ENCODE peak calls at places on chromosomes 16 and 17, in seven cellular contexts. One of them, this sample, is unnamed.

GRCh38 chr17:14302421-14303099 is 1.7 kb downstream of the HS3ST3B1 start:
- DNase-seq in GM23338: peak
- DNase-seq in SK-N-SH: peak
- DNase-seq in HCT116: peak
- DNase-seq in A549: peak
- DNase-seq in K562: peak
- DNase-seq in HepG2: peak
- DNase-seq in this sample: no peak

GRCh38 chr16:57794849-57795430 is 7.4 kb downstream of the KIFC3 start:
- DNase-seq in SK-N-SH: no peak
- DNase-seq in HCT116: no peak
- DNase-seq in HepG2: no peak
- DNase-seq in K562: no peak
- DNase-seq in GM23338: no peak
- DNase-seq in A549: no peak
- DNase-seq in this sample: no peak

GRCh38 chr16:31833047-31833446 is 40.6 kb upstream of the ZNF267 start:
- DNase-seq in HepG2: no peak
- DNase-seq in HCT116: no peak
- DNase-seq in A549: no peak
- DNase-seq in SK-N-SH: no peak
- DNase-seq in K562: no peak
- DNase-seq in GM23338: no peak
- DNase-seq in this sample: no peak

GRCh38 chr16:53707671-53708070 is 3.7 kb downstream of the FTO start:
- DNase-seq in HepG2: no peak
- DNase-seq in HCT116: no peak
- DNase-seq in GM23338: no peak
- DNase-seq in K562: no peak
- DNase-seq in SK-N-SH: no peak
- DNase-seq in A549: no peak
- DNase-seq in this sample: no peak

GRCh38 chr16:80751167-80751566 is 53.2 kb downstream of the CDYL2 start:
- DNase-seq in HCT116: no peak
- DNase-seq in HepG2: no peak
- DNase-seq in K562: no peak
- DNase-seq in A549: no peak
- DNase-seq in GM23338: peak
- DNase-seq in SK-N-SH: no peak
- DNase-seq in this sample: no peak

GRCh38 chr16:78291642-78292041 is 192.2 kb downstream of the WWOX start:
- DNase-seq in GM23338: peak
- DNase-seq in SK-N-SH: no peak
- DNase-seq in HepG2: no peak
- DNase-seq in HCT116: no peak
- DNase-seq in A549: no peak
- DNase-seq in K562: no peak
- DNase-seq in this sample: no peak

GRCh38 chr17:55124730-55125129 is 140.0 kb upstream of the HLF start:
- DNase-seq in HCT116: no peak
- DNase-seq in GM23338: no peak
- DNase-seq in SK-N-SH: no peak
- DNase-seq in K562: no peak
- DNase-seq in A549: no peak
- DNase-seq in HepG2: no peak
- DNase-seq in this sample: no peak

GRCh38 chr17:37160940-37161339 is 212.2 kb downstream of the AATF start:
- DNase-seq in K562: no peak
- DNase-seq in HCT116: no peak
- DNase-seq in HepG2: no peak
- DNase-seq in A549: peak
- DNase-seq in SK-N-SH: no peak
- DNase-seq in GM23338: no peak
- DNase-seq in this sample: no peak

GRCh38 chr16:53503270-53503911 is 382 bp upstream of the AKTIP start:
- DNase-seq in HepG2: peak
- DNase-seq in K562: peak
- DNase-seq in SK-N-SH: peak
- DNase-seq in HCT116: peak
- DNase-seq in A549: peak
- DNase-seq in GM23338: peak
- DNase-seq in this sample: peak

GRCh38 chr16:57999366-57999970 is 1.0 kb downstream of the ZNF319 start:
- DNase-seq in GM23338: no peak
- DNase-seq in HCT116: no peak
- DNase-seq in SK-N-SH: peak
- DNase-seq in A549: peak
- DNase-seq in HepG2: peak
- DNase-seq in K562: no peak
- DNase-seq in this sample: no peak

GRCh38 chr17:39663340-39663687 is 1.8 kb upstream of the TCAP start:
- DNase-seq in HCT116: no peak
- DNase-seq in K562: peak
- DNase-seq in A549: no peak
- DNase-seq in SK-N-SH: no peak
- DNase-seq in HepG2: no peak
- DNase-seq in GM23338: peak
- DNase-seq in this sample: no peak
- TF ChIP-seq REST in HCT116: no peak
- TF ChIP-seq REST in K562: no peak
- TF ChIP-seq REST in A549: no peak
- TF ChIP-seq REST in SK-N-SH: no peak
- TF ChIP-seq REST in HepG2: no peak
- TF ChIP-seq REST in GM23338: no peak
- TF ChIP-seq REST in this sample: no peak

DNA sequence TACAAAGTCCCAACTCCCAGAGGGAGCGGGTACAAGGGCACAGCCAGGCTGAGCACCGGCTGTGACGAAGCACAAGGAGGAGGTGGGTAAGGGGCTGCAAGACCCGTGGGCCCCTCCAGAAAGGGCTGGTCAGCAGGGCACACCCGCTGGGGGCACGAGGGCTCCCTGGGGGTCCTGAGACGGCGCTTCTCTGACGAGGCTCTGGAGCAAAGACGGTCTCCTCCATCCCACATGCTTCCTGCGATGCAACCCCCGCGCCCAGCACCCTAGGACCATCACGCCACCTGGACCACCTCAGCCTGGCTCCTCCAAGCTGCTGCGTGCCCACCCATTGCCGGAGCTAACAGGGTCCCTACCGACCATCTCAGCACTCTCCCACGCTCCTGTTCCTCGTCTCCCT is 8.7 kb downstream of the CCDC57 start:
- DNase-seq in HepG2: no peak
- DNase-seq in GM23338: no peak
- DNase-seq in HCT116: no peak
- DNase-seq in A549: no peak
- DNase-seq in K562: no peak
- DNase-seq in SK-N-SH: peak
- DNase-seq in this sample: no peak
- H3K27ac ChIP-seq in HepG2: no peak
- H3K27ac ChIP-seq in GM23338: no peak
- H3K27ac ChIP-seq in HCT116: peak
- H3K27ac ChIP-seq in A549: no peak
- H3K27ac ChIP-seq in K562: peak
- H3K27ac ChIP-seq in SK-N-SH: no peak
- H3K27ac ChIP-seq in this sample: peak

DNA sequence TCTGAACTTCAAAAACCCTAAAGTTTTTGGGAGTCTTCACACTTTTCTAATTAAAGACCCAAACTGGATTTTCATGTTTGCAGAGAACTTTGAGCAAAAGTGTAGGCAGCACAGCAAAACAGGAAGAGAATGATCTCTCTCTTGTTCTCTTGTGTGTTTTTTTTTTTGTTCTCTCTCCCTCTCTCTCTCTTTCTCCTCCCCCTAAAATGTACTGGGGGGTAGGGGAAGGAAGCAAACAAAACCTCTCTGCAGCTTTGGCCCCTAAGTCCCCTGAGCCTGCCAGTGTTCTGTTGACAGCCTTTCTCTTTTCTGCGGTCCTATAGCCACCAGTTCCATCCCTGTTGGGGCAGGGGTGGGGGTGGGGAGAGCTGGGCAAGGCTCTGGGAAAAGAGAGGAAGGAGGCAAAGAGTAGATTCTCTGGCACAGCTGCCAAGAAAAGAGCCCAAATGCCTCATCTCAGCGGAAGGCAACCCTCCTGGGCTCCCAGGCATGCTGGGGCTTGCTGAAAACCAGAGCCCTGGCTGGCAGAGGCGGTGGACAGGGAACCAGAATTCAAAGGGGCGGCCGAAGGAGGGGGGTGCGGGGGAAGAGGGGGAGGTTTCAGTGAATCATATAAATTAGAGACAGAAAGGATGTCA is 295.4 kb downstream of the SOX9 start:
- DNase-seq in HCT116: no peak
- DNase-seq in GM23338: peak
- DNase-seq in HepG2: no peak
- DNase-seq in SK-N-SH: peak
- DNase-seq in A549: no peak
- DNase-seq in K562: no peak
- DNase-seq in this sample: no peak
- TF ChIP-seq REST in HCT116: no peak
- TF ChIP-seq REST in GM23338: no peak
- TF ChIP-seq REST in HepG2: no peak
- TF ChIP-seq REST in SK-N-SH: no peak
- TF ChIP-seq REST in A549: no peak
- TF ChIP-seq REST in K562: no peak
- TF ChIP-seq REST in this sample: no peak

GRCh38 chr17:17086585-17086984 is 44.3 kb downstream of the MPRIP start:
- DNase-seq in A549: no peak
- DNase-seq in HepG2: no peak
- DNase-seq in HCT116: no peak
- DNase-seq in K562: no peak
- DNase-seq in GM23338: no peak
- DNase-seq in SK-N-SH: no peak
- DNase-seq in this sample: no peak
- H3K27ac ChIP-seq in A549: peak
- H3K27ac ChIP-seq in HepG2: no peak
- H3K27ac ChIP-seq in HCT116: no peak
- H3K27ac ChIP-seq in K562: no peak
- H3K27ac ChIP-seq in GM23338: no peak
- H3K27ac ChIP-seq in SK-N-SH: no peak
- H3K27ac ChIP-seq in this sample: no peak

GRCh38 chr16:28589930-28590329 is 6.9 kb downstream of the SULT1A2 start:
- DNase-seq in HepG2: no peak
- DNase-seq in K562: no peak
- DNase-seq in SK-N-SH: no peak
- DNase-seq in A549: no peak
- DNase-seq in HCT116: no peak
- DNase-seq in GM23338: no peak
- DNase-seq in this sample: no peak

GRCh38 chr16:28589069-28589468 is 7.8 kb downstream of the SULT1A2 start:
- DNase-seq in K562: no peak
- DNase-seq in HCT116: no peak
- DNase-seq in SK-N-SH: no peak
- DNase-seq in HepG2: no peak
- DNase-seq in GM23338: no peak
- DNase-seq in A549: no peak
- DNase-seq in this sample: no peak

GRCh38 chr16:28590384-28591340 is 6.2 kb downstream of the SULT1A2 start:
- DNase-seq in HepG2: no peak
- DNase-seq in GM23338: no peak
- DNase-seq in A549: no peak
- DNase-seq in HCT116: no peak
- DNase-seq in K562: no peak
- DNase-seq in SK-N-SH: no peak
- DNase-seq in this sample: no peak

GRCh38 chr16:28585674-28586073 is 11.2 kb downstream of the SULT1A2 start:
- DNase-seq in HepG2: no peak
- DNase-seq in A549: no peak
- DNase-seq in SK-N-SH: no peak
- DNase-seq in K562: no peak
- DNase-seq in HCT116: no peak
- DNase-seq in GM23338: no peak
- DNase-seq in this sample: no peak

GRCh38 chr16:28587386-28587785 is 9.5 kb downstream of the SULT1A2 start:
- DNase-seq in GM23338: no peak
- DNase-seq in A549: peak
- DNase-seq in SK-N-SH: no peak
- DNase-seq in K562: no peak
- DNase-seq in HepG2: no peak
- DNase-seq in HCT116: no peak
- DNase-seq in this sample: no peak
- TF ChIP-seq REST in GM23338: no peak
- TF ChIP-seq REST in A549: no peak
- TF ChIP-seq REST in SK-N-SH: no peak
- TF ChIP-seq REST in K562: no peak
- TF ChIP-seq REST in HepG2: no peak
- TF ChIP-seq REST in HCT116: no peak
- TF ChIP-seq REST in this sample: no peak

GRCh38 chr16:67026570-67026969 is 2.4 kb upstream of the CBFB start:
- DNase-seq in GM23338: no peak
- DNase-seq in SK-N-SH: no peak
- DNase-seq in HCT116: no peak
- DNase-seq in K562: no peak
- DNase-seq in HepG2: no peak
- DNase-seq in A549: no peak
- DNase-seq in this sample: no peak

GRCh38 chr16:67028555-67029248 is at the start of gene CBFB:
- DNase-seq in SK-N-SH: peak
- DNase-seq in HCT116: peak
- DNase-seq in GM23338: peak
- DNase-seq in K562: peak
- DNase-seq in HepG2: peak
- DNase-seq in A549: peak
- DNase-seq in this sample: peak

GRCh38 chr16:67027046-67027445 is 1.9 kb upstream of the CBFB start:
- DNase-seq in HCT116: no peak
- DNase-seq in GM23338: no peak
- DNase-seq in A549: no peak
- DNase-seq in HepG2: no peak
- DNase-seq in SK-N-SH: no peak
- DNase-seq in K562: no peak
- DNase-seq in this sample: no peak

GRCh38 chr16:67029249-67030096 is 524 bp downstream of the CBFB start:
- DNase-seq in K562: peak
- DNase-seq in SK-N-SH: peak
- DNase-seq in HepG2: no peak
- DNase-seq in A549: peak
- DNase-seq in GM23338: peak
- DNase-seq in HCT116: no peak
- DNase-seq in this sample: no peak

DNA sequence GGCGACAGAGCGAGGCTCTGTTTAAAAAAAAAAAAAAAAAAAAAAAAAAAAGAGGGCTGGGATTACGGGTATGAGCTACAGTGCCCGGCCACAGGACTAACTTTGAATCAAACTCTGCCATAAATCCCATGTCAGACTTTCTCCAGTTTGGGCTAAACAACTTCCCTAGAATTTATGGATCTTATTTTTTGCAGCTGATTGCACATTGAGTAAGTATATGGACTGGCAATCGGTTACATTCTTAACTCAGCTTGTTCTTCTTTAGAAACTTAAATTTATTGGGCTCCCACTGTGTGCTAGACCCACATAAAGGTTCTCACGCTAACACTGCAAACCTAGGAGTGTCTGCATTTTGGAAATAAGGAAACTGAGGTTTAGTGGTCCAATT is 788 bp upstream of the CBFB start:
- DNase-seq in HepG2: no peak
- DNase-seq in GM23338: no peak
- DNase-seq in A549: no peak
- DNase-seq in SK-N-SH: no peak
- DNase-seq in HCT116: no peak
- DNase-seq in K562: no peak
- DNase-seq in this sample: no peak
- H3K27ac ChIP-seq in HepG2: peak
- H3K27ac ChIP-seq in GM23338: no peak
- H3K27ac ChIP-seq in A549: peak
- H3K27ac ChIP-seq in SK-N-SH: peak
- H3K27ac ChIP-seq in HCT116: peak
- H3K27ac ChIP-seq in K562: peak
- H3K27ac ChIP-seq in this sample: peak

This sample was measured in Panc1.